ENCODE peak calls at places on chromosomes 7 and 10, in nine cellular contexts. One of them, this sample, is unnamed. For H3K27me3, the result is how much of the 10 kb centered on the place peaks cover.

GRCh38 chr10:69061305-69062161 is 26.4 kb upstream of the SRGN start:
- DNase-seq in dorsolateral prefrontal cortex: no peak
- DNase-seq in brain microvascular endothelial cell: peak
- DNase-seq in cardiac muscle cell: no peak
- DNase-seq in thoracic aorta: no peak
- DNase-seq in right cardiac atrium: peak
- DNase-seq in AG04450: peak
- DNase-seq in GM23338: no peak
- DNase-seq in aorta: no peak
- DNase-seq in this sample: no peak

GRCh38 chr7:33262476-33262875 is 133.1 kb downstream of the BBS9 start:
- DNase-seq in dorsolateral prefrontal cortex: no peak
- DNase-seq in brain microvascular endothelial cell: peak
- DNase-seq in cardiac muscle cell: no peak
- DNase-seq in thoracic aorta: no peak
- DNase-seq in right cardiac atrium: no peak
- DNase-seq in AG04450: no peak
- DNase-seq in GM23338: peak
- DNase-seq in aorta: no peak
- DNase-seq in this sample: no peak

GRCh38 chr7:116525913-116526857 is 1.3 kb downstream of the CAV1 start:
- DNase-seq in dorsolateral prefrontal cortex: peak
- DNase-seq in brain microvascular endothelial cell: peak
- DNase-seq in cardiac muscle cell: peak
- DNase-seq in thoracic aorta: peak
- DNase-seq in right cardiac atrium: peak
- DNase-seq in AG04450: peak
- DNase-seq in GM23338: peak
- DNase-seq in aorta: peak
- DNase-seq in this sample: peak

GRCh38 chr10:73848821-73849489 is 25.4 kb downstream of the CAMK2G start:
- DNase-seq in dorsolateral prefrontal cortex: peak
- DNase-seq in brain microvascular endothelial cell: peak
- DNase-seq in cardiac muscle cell: peak
- DNase-seq in thoracic aorta: peak
- DNase-seq in right cardiac atrium: peak
- DNase-seq in AG04450: peak
- DNase-seq in GM23338: peak
- DNase-seq in aorta: peak
- DNase-seq in this sample: peak

GRCh38 chr10:83982812-83983211 is 156.5 kb upstream of the GHITM start:
- DNase-seq in dorsolateral prefrontal cortex: no peak
- DNase-seq in brain microvascular endothelial cell: no peak
- DNase-seq in cardiac muscle cell: no peak
- DNase-seq in thoracic aorta: no peak
- DNase-seq in right cardiac atrium: no peak
- DNase-seq in AG04450: no peak
- DNase-seq in GM23338: no peak
- DNase-seq in aorta: no peak
- DNase-seq in this sample: no peak

GRCh38 chr10:62244785-62245595 is 23.7 kb downstream of the RTKN2 start:
- DNase-seq in dorsolateral prefrontal cortex: peak
- DNase-seq in brain microvascular endothelial cell: peak
- DNase-seq in cardiac muscle cell: peak
- DNase-seq in thoracic aorta: no peak
- DNase-seq in right cardiac atrium: no peak
- DNase-seq in AG04450: no peak
- DNase-seq in GM23338: peak
- DNase-seq in aorta: no peak
- DNase-seq in this sample: peak

GRCh38 chr7:37173655-37174054 is 275.0 kb downstream of the ELMO1 start:
- DNase-seq in dorsolateral prefrontal cortex: no peak
- DNase-seq in brain microvascular endothelial cell: no peak
- DNase-seq in cardiac muscle cell: no peak
- DNase-seq in thoracic aorta: no peak
- DNase-seq in right cardiac atrium: no peak
- DNase-seq in AG04450: no peak
- DNase-seq in GM23338: no peak
- DNase-seq in aorta: no peak
- DNase-seq in this sample: no peak

GRCh38 chr7:55063036-55063435 is 44.2 kb downstream of the EGFR start:
- DNase-seq in dorsolateral prefrontal cortex: no peak
- DNase-seq in brain microvascular endothelial cell: no peak
- DNase-seq in cardiac muscle cell: no peak
- DNase-seq in thoracic aorta: no peak
- DNase-seq in right cardiac atrium: no peak
- DNase-seq in AG04450: no peak
- DNase-seq in GM23338: no peak
- DNase-seq in aorta: no peak
- DNase-seq in this sample: no peak

GRCh38 chr7:148684289-148684688 is 14.4 kb upstream of the CUL1 start:
- DNase-seq in dorsolateral prefrontal cortex: no peak
- DNase-seq in brain microvascular endothelial cell: no peak
- DNase-seq in cardiac muscle cell: no peak
- DNase-seq in thoracic aorta: no peak
- DNase-seq in right cardiac atrium: no peak
- DNase-seq in AG04450: no peak
- DNase-seq in GM23338: no peak
- DNase-seq in aorta: no peak
- DNase-seq in this sample: no peak

GRCh38 chr10:114825513-114826253 is 4.1 kb downstream of the FHIP2A start:
- DNase-seq in dorsolateral prefrontal cortex: no peak
- DNase-seq in brain microvascular endothelial cell: peak
- DNase-seq in cardiac muscle cell: no peak
- DNase-seq in thoracic aorta: no peak
- DNase-seq in right cardiac atrium: no peak
- DNase-seq in AG04450: peak
- DNase-seq in GM23338: no peak
- DNase-seq in aorta: no peak
- DNase-seq in this sample: no peak

GRCh38 chr10:88730864-88731263 is 24.8 kb downstream of the LIPK start:
- DNase-seq in dorsolateral prefrontal cortex: no peak
- DNase-seq in brain microvascular endothelial cell: no peak
- DNase-seq in cardiac muscle cell: no peak
- DNase-seq in thoracic aorta: no peak
- DNase-seq in right cardiac atrium: no peak
- DNase-seq in AG04450: no peak
- DNase-seq in GM23338: no peak
- DNase-seq in aorta: no peak
- DNase-seq in this sample: no peak

GRCh38 chr7:100489824-100490223 is 6.1 kb downstream of the NYAP1 start:
- DNase-seq in dorsolateral prefrontal cortex: peak
- DNase-seq in brain microvascular endothelial cell: peak
- DNase-seq in cardiac muscle cell: peak
- DNase-seq in thoracic aorta: no peak
- DNase-seq in right cardiac atrium: peak
- DNase-seq in AG04450: peak
- DNase-seq in GM23338: peak
- DNase-seq in aorta: no peak
- DNase-seq in this sample: no peak

GRCh38 chr7:2554654-2555053 is 670 bp downstream of the BRAT1 start:
- DNase-seq in dorsolateral prefrontal cortex: no peak
- DNase-seq in brain microvascular endothelial cell: no peak
- DNase-seq in cardiac muscle cell: peak
- DNase-seq in thoracic aorta: no peak
- DNase-seq in right cardiac atrium: no peak
- DNase-seq in AG04450: no peak
- DNase-seq in GM23338: no peak
- DNase-seq in aorta: no peak
- DNase-seq in this sample: no peak

GRCh38 chr10:20714979-20715378 is 182.1 kb downstream of the NEBL start:
- DNase-seq in dorsolateral prefrontal cortex: no peak
- DNase-seq in brain microvascular endothelial cell: no peak
- DNase-seq in cardiac muscle cell: no peak
- DNase-seq in thoracic aorta: no peak
- DNase-seq in right cardiac atrium: no peak
- DNase-seq in AG04450: no peak
- DNase-seq in GM23338: peak
- DNase-seq in aorta: no peak
- DNase-seq in this sample: no peak

GRCh38 chr7:129037585-129037984 is 17.3 kb downstream of the TNPO3 start:
- DNase-seq in dorsolateral prefrontal cortex: no peak
- DNase-seq in brain microvascular endothelial cell: no peak
- DNase-seq in cardiac muscle cell: no peak
- DNase-seq in thoracic aorta: no peak
- DNase-seq in right cardiac atrium: no peak
- DNase-seq in AG04450: no peak
- DNase-seq in GM23338: no peak
- DNase-seq in aorta: no peak
- DNase-seq in this sample: no peak
- H3K27ac ChIP-seq in dorsolateral prefrontal cortex: no peak
- H3K27ac ChIP-seq in brain microvascular endothelial cell: no peak
- H3K27ac ChIP-seq in cardiac muscle cell: peak
- H3K27ac ChIP-seq in thoracic aorta: no peak
- H3K27ac ChIP-seq in right cardiac atrium: no peak
- H3K27ac ChIP-seq in AG04450: no peak
- H3K27ac ChIP-seq in GM23338: peak
- H3K27ac ChIP-seq in aorta: no peak
- H3K27ac ChIP-seq in this sample: no peak

GRCh38 chr7:149790754-149791360 is 17.5 kb upstream of the ZNF467 start:
- DNase-seq in dorsolateral prefrontal cortex: no peak
- DNase-seq in brain microvascular endothelial cell: no peak
- DNase-seq in cardiac muscle cell: no peak
- DNase-seq in thoracic aorta: no peak
- DNase-seq in right cardiac atrium: peak
- DNase-seq in AG04450: no peak
- DNase-seq in GM23338: no peak
- DNase-seq in aorta: no peak
- DNase-seq in this sample: no peak

GRCh38 chr7:149793261-149793660 is 19.9 kb upstream of the ZNF467 start:
- DNase-seq in dorsolateral prefrontal cortex: no peak
- DNase-seq in brain microvascular endothelial cell: no peak
- DNase-seq in cardiac muscle cell: no peak
- DNase-seq in thoracic aorta: no peak
- DNase-seq in right cardiac atrium: no peak
- DNase-seq in AG04450: no peak
- DNase-seq in GM23338: no peak
- DNase-seq in aorta: no peak
- DNase-seq in this sample: no peak

GRCh38 chr7:149792220-149792595 is 18.8 kb upstream of the ZNF467 start:
- DNase-seq in dorsolateral prefrontal cortex: no peak
- DNase-seq in brain microvascular endothelial cell: no peak
- DNase-seq in cardiac muscle cell: no peak
- DNase-seq in thoracic aorta: no peak
- DNase-seq in right cardiac atrium: peak
- DNase-seq in AG04450: no peak
- DNase-seq in GM23338: no peak
- DNase-seq in aorta: no peak
- DNase-seq in this sample: no peak

GRCh38 chr7:149790146-149790548 is 16.8 kb upstream of the ZNF467 start:
- DNase-seq in dorsolateral prefrontal cortex: no peak
- DNase-seq in brain microvascular endothelial cell: no peak
- DNase-seq in cardiac muscle cell: peak
- DNase-seq in thoracic aorta: no peak
- DNase-seq in right cardiac atrium: peak
- DNase-seq in AG04450: no peak
- DNase-seq in GM23338: peak
- DNase-seq in aorta: peak
- DNase-seq in this sample: peak

GRCh38 chr7:149791411-149792219 is 18.2 kb upstream of the ZNF467 start:
- DNase-seq in dorsolateral prefrontal cortex: no peak
- DNase-seq in brain microvascular endothelial cell: no peak
- DNase-seq in cardiac muscle cell: no peak
- DNase-seq in thoracic aorta: no peak
- DNase-seq in right cardiac atrium: peak
- DNase-seq in AG04450: no peak
- DNase-seq in GM23338: no peak
- DNase-seq in aorta: no peak
- DNase-seq in this sample: no peak
- H3K27me3 ChIP-seq in dorsolateral prefrontal cortex: under half
- H3K27me3 ChIP-seq in brain microvascular endothelial cell: under half
- H3K27me3 ChIP-seq in cardiac muscle cell: under half
- H3K27me3 ChIP-seq in thoracic aorta: under half
- H3K27me3 ChIP-seq in right cardiac atrium: under half
- H3K27me3 ChIP-seq in AG04450: under half
- H3K27me3 ChIP-seq in GM23338: under half
- H3K27me3 ChIP-seq in aorta: under half
- H3K27me3 ChIP-seq in this sample: under half

GRCh38 chr10:96830511-96831199 is 1.4 kb upstream of the LCOR start:
- DNase-seq in dorsolateral prefrontal cortex: peak
- DNase-seq in brain microvascular endothelial cell: peak
- DNase-seq in cardiac muscle cell: peak
- DNase-seq in thoracic aorta: no peak
- DNase-seq in right cardiac atrium: peak
- DNase-seq in AG04450: no peak
- DNase-seq in GM23338: peak
- DNase-seq in aorta: no peak
- DNase-seq in this sample: peak
- H3K27ac ChIP-seq in dorsolateral prefrontal cortex: no peak
- H3K27ac ChIP-seq in brain microvascular endothelial cell: no peak
- H3K27ac ChIP-seq in cardiac muscle cell: peak
- H3K27ac ChIP-seq in thoracic aorta: peak
- H3K27ac ChIP-seq in right cardiac atrium: no peak
- H3K27ac ChIP-seq in AG04450: no peak
- H3K27ac ChIP-seq in GM23338: peak
- H3K27ac ChIP-seq in aorta: no peak
- H3K27ac ChIP-seq in this sample: no peak

DNA sequence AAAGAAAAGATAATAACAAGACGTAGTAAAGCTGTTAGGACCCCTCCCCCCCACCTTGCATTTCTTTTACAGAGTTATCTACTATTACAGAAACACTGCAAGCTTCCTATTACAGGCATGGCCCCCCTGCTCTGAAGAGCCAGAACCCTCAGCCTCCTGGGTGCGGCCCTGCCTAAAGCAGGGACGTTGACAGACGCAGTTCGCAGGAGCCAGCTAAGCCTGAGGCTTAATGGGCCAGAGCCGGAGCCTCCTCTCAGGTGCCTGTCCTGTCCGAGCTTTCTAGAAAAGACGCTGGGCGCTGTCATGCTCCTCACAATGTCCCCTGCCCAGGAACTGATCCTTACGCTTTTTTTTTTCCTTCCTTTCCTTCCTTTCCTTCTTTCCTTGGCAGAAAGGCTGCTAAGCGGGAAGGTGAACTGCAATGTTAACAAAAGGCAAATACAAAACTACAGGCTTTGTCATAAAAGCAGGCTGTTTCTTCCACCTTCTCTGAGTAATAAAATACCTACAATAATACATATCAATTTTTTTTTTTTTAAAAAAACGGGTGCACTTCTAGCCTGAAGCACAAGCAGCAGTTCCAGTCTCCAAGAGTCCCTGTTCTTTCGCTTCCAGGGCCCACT is 11.4 kb downstream of the MNX1 start:
- DNase-seq in dorsolateral prefrontal cortex: no peak
- DNase-seq in brain microvascular endothelial cell: no peak
- DNase-seq in cardiac muscle cell: no peak
- DNase-seq in thoracic aorta: no peak
- DNase-seq in right cardiac atrium: no peak
- DNase-seq in AG04450: no peak
- DNase-seq in GM23338: peak
- DNase-seq in aorta: no peak
- DNase-seq in this sample: no peak
- H3K27me3 ChIP-seq in dorsolateral prefrontal cortex: half or more
- H3K27me3 ChIP-seq in brain microvascular endothelial cell: half or more
- H3K27me3 ChIP-seq in cardiac muscle cell: half or more
- H3K27me3 ChIP-seq in thoracic aorta: under half
- H3K27me3 ChIP-seq in right cardiac atrium: under half
- H3K27me3 ChIP-seq in AG04450: half or more
- H3K27me3 ChIP-seq in GM23338: half or more
- H3K27me3 ChIP-seq in aorta: under half
- H3K27me3 ChIP-seq in this sample: half or more

This sample was measured in CD4-positive, alpha-beta T cell.